ENCODE peak calls at places on chromosomes 4 and X, in four cellular contexts. One of them, this sample, is unnamed.

GRCh38 chr4:4901877-4902276 is 42.4 kb downstream of the MSX1 start:
- DNase-seq in H1: no peak
- DNase-seq in HepG2: no peak
- DNase-seq in GM12878: no peak
- DNase-seq in this sample: peak

GRCh38 chr4:111748157-111748556 is 397.1 kb upstream of the FAM241A start:
- DNase-seq in H1: no peak
- DNase-seq in HepG2: no peak
- DNase-seq in GM12878: no peak
- DNase-seq in this sample: no peak

GRCh38 chr4:188012546-188012945 is 17.0 kb downstream of the ZFP42 start:
- DNase-seq in H1: no peak
- DNase-seq in HepG2: no peak
- DNase-seq in GM12878: no peak
- DNase-seq in this sample: no peak

GRCh38 chr4:6779667-6780565 is 2.6 kb upstream of the KIAA0232 start:
- DNase-seq in H1: peak
- DNase-seq in HepG2: peak
- DNase-seq in GM12878: no peak
- DNase-seq in this sample: no peak

GRCh38 chr4:15938640-15939039 is at the start of gene FGFBP1:
- DNase-seq in H1: no peak
- DNase-seq in HepG2: no peak
- DNase-seq in GM12878: no peak
- DNase-seq in this sample: no peak

GRCh38 chrX:71095971-71096701 is 485 bp downstream of the FOXO4 start:
- DNase-seq in H1: no peak
- DNase-seq in HepG2: no peak
- DNase-seq in GM12878: no peak
- DNase-seq in this sample: peak

GRCh38 chrX:72101597-72102037 is 30.1 kb downstream of the RTL5 start:
- DNase-seq in H1: no peak
- DNase-seq in HepG2: no peak
- DNase-seq in GM12878: no peak
- DNase-seq in this sample: no peak

GRCh38 chr4:94870151-94870550 is 112.4 kb downstream of the BMPR1B start:
- DNase-seq in H1: no peak
- DNase-seq in HepG2: no peak
- DNase-seq in GM12878: no peak
- DNase-seq in this sample: no peak

GRCh38 chr4:74471228-74471627 is 26.3 kb downstream of the AREG start:
- DNase-seq in H1: no peak
- DNase-seq in HepG2: no peak
- DNase-seq in GM12878: no peak
- DNase-seq in this sample: no peak

GRCh38 chrX:13545731-13546130 is 23.7 kb upstream of the EGFL6 start:
- DNase-seq in H1: no peak
- DNase-seq in HepG2: no peak
- DNase-seq in GM12878: no peak
- DNase-seq in this sample: no peak

GRCh38 chrX:21926116-21926515 is 14.4 kb upstream of the SMS start:
- DNase-seq in H1: no peak
- DNase-seq in HepG2: no peak
- DNase-seq in GM12878: no peak
- DNase-seq in this sample: no peak

GRCh38 chrX:8731579-8732395 is at the start of gene ANOS1:
- DNase-seq in H1: no peak
- DNase-seq in HepG2: no peak
- DNase-seq in GM12878: no peak
- DNase-seq in this sample: peak

GRCh38 chrX:118579417-118579816 is 83.8 kb downstream of the DOCK11 start:
- DNase-seq in H1: no peak
- DNase-seq in HepG2: no peak
- DNase-seq in GM12878: no peak
- DNase-seq in this sample: no peak

GRCh38 chrX:2299871-2300270 is 200.9 kb downstream of the DHRSX start:
- DNase-seq in H1: no peak
- DNase-seq in HepG2: no peak
- DNase-seq in GM12878: no peak
- DNase-seq in this sample: no peak

GRCh38 chr4:54281060-54281781 is 52.1 kb downstream of the PDGFRA start:
- DNase-seq in H1: no peak
- DNase-seq in HepG2: no peak
- DNase-seq in GM12878: no peak
- DNase-seq in this sample: no peak

GRCh38 chrX:55778322-55778721 is 60.8 kb downstream of the RRAGB start:
- DNase-seq in H1: no peak
- DNase-seq in HepG2: no peak
- DNase-seq in GM12878: no peak
- DNase-seq in this sample: no peak

GRCh38 chr4:63717384-63717783 is 691.9 kb downstream of the TECRL start:
- DNase-seq in H1: no peak
- DNase-seq in HepG2: peak
- DNase-seq in GM12878: peak
- DNase-seq in this sample: peak

GRCh38 chr4:110917835-110918234 is 295.0 kb upstream of the PITX2 start:
- DNase-seq in H1: no peak
- DNase-seq in HepG2: no peak
- DNase-seq in GM12878: no peak
- DNase-seq in this sample: no peak

GRCh38 chr4:3789587-3789986 is 23.4 kb downstream of the ADRA2C start:
- DNase-seq in H1: no peak
- DNase-seq in HepG2: no peak
- DNase-seq in GM12878: no peak
- DNase-seq in this sample: no peak

GRCh38 chr4:180962268-180962667 is 1280.9 kb upstream of the TENM3 start:
- DNase-seq in H1: no peak
- DNase-seq in HepG2: no peak
- DNase-seq in GM12878: no peak
- DNase-seq in this sample: no peak

GRCh38 chr4:180973894-180974293 is 1269.3 kb upstream of the TENM3 start:
- DNase-seq in H1: no peak
- DNase-seq in HepG2: no peak
- DNase-seq in GM12878: no peak
- DNase-seq in this sample: no peak

GRCh38 chr4:180967936-180968335 is 1275.3 kb upstream of the TENM3 start:
- DNase-seq in H1: no peak
- DNase-seq in HepG2: no peak
- DNase-seq in GM12878: no peak
- DNase-seq in this sample: no peak
- TF ChIP-seq SUZ12 in H1: no peak
- TF ChIP-seq SUZ12 in HepG2: no peak
- TF ChIP-seq SUZ12 in GM12878: no peak
- TF ChIP-seq SUZ12 in this sample: no peak

GRCh38 chr4:153450545-153450917 is 15.6 kb upstream of the TMEM131L start:
- DNase-seq in H1: no peak
- DNase-seq in HepG2: no peak
- DNase-seq in GM12878: no peak
- DNase-seq in this sample: no peak

GRCh38 chr4:153449338-153449737 is 16.8 kb upstream of the TMEM131L start:
- DNase-seq in H1: no peak
- DNase-seq in HepG2: no peak
- DNase-seq in GM12878: no peak
- DNase-seq in this sample: no peak

GRCh38 chr4:153447175-153447887 is 18.8 kb upstream of the TMEM131L start:
- DNase-seq in H1: no peak
- DNase-seq in HepG2: no peak
- DNase-seq in GM12878: no peak
- DNase-seq in this sample: no peak

GRCh38 chr4:153451931-153452660 is 14.1 kb upstream of the TMEM131L start:
- DNase-seq in H1: peak
- DNase-seq in HepG2: no peak
- DNase-seq in GM12878: no peak
- DNase-seq in this sample: no peak

DNA sequence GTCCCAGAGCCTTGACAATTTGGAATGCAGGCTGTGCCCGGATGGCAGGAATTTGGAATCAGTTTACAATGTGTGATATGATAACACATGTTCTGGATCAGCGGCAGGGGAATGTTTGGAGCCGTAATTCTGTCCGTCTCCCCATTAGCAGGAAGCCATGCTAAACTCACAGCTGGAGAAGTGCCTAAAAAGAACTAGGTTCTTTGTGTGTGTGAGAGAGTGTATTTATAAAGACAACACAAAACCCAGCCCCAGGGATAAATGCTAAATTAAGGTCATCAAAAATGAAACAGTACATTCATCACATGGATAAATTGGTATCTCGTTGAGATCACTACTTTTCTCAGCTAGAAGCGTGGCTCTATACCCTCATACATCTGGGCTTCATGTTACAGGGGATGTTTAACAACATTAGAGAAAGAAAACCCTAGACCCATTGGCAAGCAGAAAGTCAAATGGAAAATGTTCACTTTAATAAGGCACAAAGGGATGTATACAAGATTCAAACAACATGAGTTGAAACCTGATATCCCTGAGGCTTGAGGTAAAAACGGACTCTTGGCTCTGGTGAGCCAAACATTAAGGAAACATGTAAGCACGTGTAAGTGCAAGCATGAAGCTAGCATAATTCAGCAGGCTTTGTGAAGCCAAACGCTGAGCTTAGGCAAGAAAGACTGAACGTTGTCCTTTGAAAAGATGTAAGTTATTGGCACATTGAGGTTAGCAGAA is 18.0 kb upstream of the TMEM131L start:
- DNase-seq in H1: no peak
- DNase-seq in HepG2: no peak
- DNase-seq in GM12878: no peak
- DNase-seq in this sample: no peak
- TF ChIP-seq YY1 in H1: no peak
- TF ChIP-seq YY1 in HepG2: no peak
- TF ChIP-seq YY1 in GM12878: no peak
- TF ChIP-seq YY1 in this sample: no peak

GRCh38 chr4:141534985-141535384 is 101.4 kb upstream of the IL15 start:
- DNase-seq in H1: no peak
- DNase-seq in HepG2: no peak
- DNase-seq in GM12878: no peak
- DNase-seq in this sample: no peak

GRCh38 chr4:141540643-141541042 is 95.7 kb upstream of the IL15 start:
- DNase-seq in H1: no peak
- DNase-seq in HepG2: no peak
- DNase-seq in GM12878: no peak
- DNase-seq in this sample: no peak

GRCh38 chr4:141541851-141542250 is 94.5 kb upstream of the IL15 start:
- DNase-seq in H1: no peak
- DNase-seq in HepG2: no peak
- DNase-seq in GM12878: no peak
- DNase-seq in this sample: no peak

GRCh38 chr4:141543176-141543575 is 93.2 kb upstream of the IL15 start:
- DNase-seq in H1: no peak
- DNase-seq in HepG2: no peak
- DNase-seq in GM12878: no peak
- DNase-seq in this sample: no peak

DNA sequence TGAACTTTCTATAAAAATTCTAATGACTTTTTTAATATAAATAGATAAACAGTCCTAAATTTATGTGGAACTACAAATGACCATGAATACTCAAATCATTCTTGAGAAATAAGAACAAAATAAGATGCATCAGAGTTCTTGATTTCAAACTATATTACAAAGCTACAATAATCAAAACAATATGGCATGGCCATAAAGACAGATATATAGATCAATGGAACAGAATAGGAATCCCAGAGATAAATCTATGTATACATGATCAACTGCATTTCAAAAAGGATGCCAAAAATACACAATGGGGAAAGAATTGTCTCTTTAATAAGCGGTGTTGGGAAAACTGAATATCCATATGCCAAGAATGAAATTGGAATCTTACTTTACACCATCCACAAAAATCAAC is 98.4 kb upstream of the IL15 start:
- DNase-seq in H1: no peak
- DNase-seq in HepG2: no peak
- DNase-seq in GM12878: no peak
- DNase-seq in this sample: no peak
- H3K4me3 ChIP-seq in H1: no peak
- H3K4me3 ChIP-seq in HepG2: no peak
- H3K4me3 ChIP-seq in GM12878: no peak
- H3K4me3 ChIP-seq in this sample: no peak

DNA sequence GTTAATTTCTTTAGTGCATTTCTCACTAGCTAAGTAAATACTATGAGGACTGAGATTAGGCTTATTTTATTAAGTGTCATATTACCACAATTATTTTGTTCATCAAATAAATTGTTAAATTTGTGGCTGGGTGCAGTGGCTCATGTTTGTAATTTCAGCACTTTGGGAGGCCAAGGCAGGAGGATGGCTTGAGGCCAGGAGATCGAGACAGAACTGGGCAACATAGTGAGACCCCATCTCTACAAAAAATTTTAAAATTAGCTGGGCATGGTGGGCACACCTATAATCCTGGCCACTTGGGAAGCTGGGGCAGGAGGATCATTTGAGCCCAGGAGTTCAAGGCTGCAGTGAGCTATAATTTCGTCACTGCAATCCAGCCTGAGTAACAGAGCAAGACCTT is 6.8 kb downstream of the SEC24D start:
- DNase-seq in H1: no peak
- DNase-seq in HepG2: no peak
- DNase-seq in GM12878: no peak
- DNase-seq in this sample: no peak
- TF ChIP-seq SUZ12 in H1: no peak
- TF ChIP-seq SUZ12 in HepG2: no peak
- TF ChIP-seq SUZ12 in GM12878: no peak
- TF ChIP-seq SUZ12 in this sample: no peak

DNA sequence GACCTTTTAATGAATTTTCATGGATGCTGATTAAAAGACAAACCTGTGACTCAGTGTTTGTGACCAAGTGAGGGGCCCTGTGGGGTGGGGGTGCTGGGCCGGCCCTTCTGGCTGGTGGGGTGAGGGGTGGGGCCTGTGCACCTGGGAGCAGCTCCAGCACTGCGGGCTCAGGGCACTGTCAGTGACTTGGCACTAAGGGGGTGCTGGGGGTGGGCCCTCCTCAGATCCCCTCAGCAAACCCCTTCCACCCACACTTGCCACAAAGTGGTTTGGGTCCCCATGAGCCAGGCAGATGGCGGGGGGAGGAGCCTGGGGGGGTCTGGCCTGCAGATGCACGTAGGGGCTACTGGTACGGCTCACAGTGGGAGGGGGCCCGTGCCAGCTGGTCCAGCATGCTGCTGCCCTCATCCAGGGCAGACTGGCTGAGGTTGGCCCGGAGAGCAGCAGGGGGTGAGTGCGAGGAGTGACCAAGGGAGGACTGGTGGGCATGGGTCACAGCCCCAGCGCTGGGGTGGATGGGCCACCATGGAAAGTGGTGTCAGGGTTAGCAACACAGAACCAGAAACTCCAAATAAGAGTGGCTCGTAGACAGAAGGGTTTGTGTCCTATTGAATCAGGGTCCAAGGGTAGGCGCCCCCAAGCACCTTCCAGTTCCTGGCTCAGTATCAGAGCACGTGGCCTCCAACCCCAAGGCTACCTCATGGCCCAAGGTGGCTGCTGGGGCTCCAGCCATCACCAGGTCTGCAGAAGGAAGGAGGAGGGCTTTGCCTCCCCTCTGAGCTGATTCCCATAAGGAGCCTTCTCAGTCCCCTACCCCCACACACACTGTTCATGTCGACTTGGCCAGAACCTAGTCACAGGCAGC is 10.1 kb downstream of the NKX1-1 start:
- DNase-seq in H1: no peak
- DNase-seq in HepG2: no peak
- DNase-seq in GM12878: no peak
- DNase-seq in this sample: no peak
- TF ChIP-seq YY1 in H1: no peak
- TF ChIP-seq YY1 in HepG2: no peak
- TF ChIP-seq YY1 in GM12878: no peak
- TF ChIP-seq YY1 in this sample: no peak

This sample was measured in NT2/D1.